ENCODE peak calls at places on chromosome 1, in nine cellular contexts. D is HTR-8/SVneo; B is fibroblast of mammary gland; Z is substantia nigra; A is activated CD8-positive, alpha-beta memory T cell treated with anti-CD3 and anti-CD28 coated beads, Interleukin-2, amount 10 ng/mL, durations not matched to agents 7 days and 5 days; F is activated CD4-positive, CD25-positive, alpha-beta regulatory T cell; R is astrocyte of the hippocampus; L is HT1080; K is activated CD8-positive, alpha-beta T cell treated with anti-CD3 and anti-CD28 coated beads for 36 hours. H is an unnamed sample.
A peak's percentile ranks its signal among the peaks of the same experiment; 100 is the strongest.

GRCh38 chr1:26581287-26581651 is 51.7 kb downstream of the RPS6KA1 start:
- DNase-seq in D (no peak), B (no peak), Z (no peak), A (no peak), F (no peak), R (no peak), L (no peak), K (no peak), H (no peak)

GRCh38 chr1:237261198-237261597 is 219.2 kb downstream of the RYR2 start:
- DNase-seq in D (no peak), B (no peak), Z (no peak), A (no peak), F (no peak), R (no peak), L (no peak), K (no peak), H (no peak)

GRCh38 chr1:46248122-46248920 is 758 bp downstream of the RAD54L start:
- DNase-seq in D (peak; percentile 8), B (peak; percentile 29), Z (no peak), A (peak; percentile 67), F (no peak), R (no peak), L (peak; percentile 58), K (peak; percentile 58), H (peak; percentile 11)

GRCh38 chr1:228318823-228319241 is 87.8 kb downstream of the TRIM11 start:
- DNase-seq in D (no peak), B (no peak), Z (no peak), A (no peak), F (no peak), R (no peak), L (no peak), K (no peak), H (no peak)

GRCh38 chr1:222616535-222616934 is 1.4 kb upstream of the MIA3 start:
- DNase-seq in D (no peak), B (peak; percentile 95), Z (no peak), A (no peak), F (no peak), R (peak; percentile 38), L (no peak), K (no peak), H (peak; percentile 83)

GRCh38 chr1:47280142-47280541 is 33.8 kb downstream of the STIL start:
- DNase-seq in D (no peak), B (peak; percentile 60), Z (no peak), A (no peak), F (no peak), R (no peak), L (no peak), K (no peak), H (peak; percentile 25)

GRCh38 chr1:24418898-24419628 is 3.5 kb downstream of the NIPAL3 start:
- DNase-seq in D (peak; percentile 59), B (peak; percentile 48), Z (peak; percentile 50), A (no peak), F (no peak), R (peak; percentile 89), L (peak; percentile 28), K (peak; percentile 24), H (no peak)

GRCh38 chr1:116193768-116194167 is 82.6 kb downstream of the MAB21L3 start:
- DNase-seq in D (no peak), B (no peak), Z (no peak), A (no peak), F (no peak), R (no peak), L (no peak), K (no peak), H (no peak)

GRCh38 chr1:36612881-36613280 is 130.2 kb upstream of the CSF3R start:
- DNase-seq in D (no peak), B (no peak), Z (no peak), A (no peak), F (no peak), R (no peak), L (no peak), K (no peak), H (no peak)

GRCh38 chr1:43316738-43317520 is 16.1 kb downstream of the TIE1 start:
- DNase-seq in D (no peak), B (no peak), Z (no peak), A (no peak), F (no peak), R (no peak), L (no peak), K (no peak), H (no peak)

GRCh38 chr1:24900486-24900849 is 29.6 kb downstream of the RUNX3 start:
- DNase-seq in D (no peak), B (no peak), Z (no peak), A (peak; percentile 49), F (no peak), R (no peak), L (no peak), K (no peak), H (no peak)